ENCODE peak calls at places on chromosome 17, in four cellular contexts. G is IMR-90, E is K562, R is endothelial cell of umbilical vein. M is an unnamed sample. For H3K27me3 and H3K9me1, the result is how much of the 10 kb centered on the place peaks cover.

GRCh38 chr17:13143001-13143400 is 125.2 kb upstream of the ELAC2 start:
- DNase-seq in E (no peak), R (no peak), G (no peak), M (no peak)

GRCh38 chr17:36510636-36511035 is 24.0 kb downstream of the MYO19 start:
- DNase-seq in E (no peak), G (no peak), R (no peak), M (no peak)

GRCh38 chr17:27153005-27153404 is 140.9 kb upstream of the WSB1 start:
- DNase-seq in R (no peak), E (no peak), G (peak), M (no peak)

GRCh38 chr17:55296171-55296695 is 31.5 kb downstream of the HLF start:
- DNase-seq in R (no peak), G (no peak), E (no peak), M (no peak)

GRCh38 chr17:1762233-1762905 is 509 bp downstream of the SERPINF1 start:
- DNase-seq in G (peak), E (peak), R (no peak), M (no peak)

GRCh38 chr17:67050476-67051154 is 6.3 kb downstream of the CACNG1 start:
- DNase-seq in G (no peak), E (no peak), R (no peak), M (no peak)

GRCh38 chr17:19549746-19550623 is 16.3 kb downstream of the SLC47A1 start:
- DNase-seq in R (no peak), G (no peak), E (no peak), M (no peak)

GRCh38 chr17:45237686-45238085 is 16.0 kb downstream of the FMNL1 start:
- DNase-seq in R (no peak), G (no peak), E (no peak), M (no peak)

GRCh38 chr17:71398706-71399620 is 721.9 kb upstream of the SOX9 start:
- DNase-seq in E (no peak), R (no peak), G (no peak), M (no peak)

GRCh38 chr17:74779948-74780400 is 3.8 kb upstream of the NAT9 start:
- DNase-seq in R (no peak), G (no peak), E (no peak), M (no peak)

GRCh38 chr17:70047619-70048018 is 27.4 kb upstream of the KCNJ16 start:
- DNase-seq in E (no peak), R (peak), G (no peak), M (no peak)

GRCh38 chr17:13346081-13346533 is 255.6 kb downstream of the HS3ST3A1 start:
- DNase-seq in R (no peak), E (no peak), G (peak), M (peak)

GRCh38 chr17:45432405-45433113 is at the start of gene ARHGAP27:
- DNase-seq in E (peak), G (no peak), R (peak), M (no peak)

GRCh38 chr17:81037026-81037782 is 2.3 kb downstream of the BAIAP2 start:
- DNase-seq in E (no peak), G (no peak), R (no peak), M (no peak)

GRCh38 chr17:67542219-67543114 is 165.4 kb downstream of the PITPNC1 start:
- DNase-seq in G (no peak), E (no peak), R (no peak), M (no peak)

GRCh38 chr17:74452841-74453661 is 13.4 kb upstream of the CD300A start:
- DNase-seq in R (no peak), G (no peak), E (no peak), M (no peak)

GRCh38 chr17:48483471-48484131 is 47.2 kb downstream of the HOXB1 start:
- DNase-seq in R (no peak), G (peak), E (peak), M (peak)

GRCh38 chr17:16101440-16101839 is 101.8 kb downstream of the TTC19 start:
- DNase-seq in G (no peak), R (no peak), E (no peak), M (no peak)

GRCh38 chr17:5812590-5812989 is 228.3 kb upstream of the NLRP1 start:
- DNase-seq in E (no peak), G (no peak), R (no peak), M (no peak)

GRCh38 chr17:59611503-59611902 is 8.2 kb upstream of the CLTC start:
- DNase-seq in G (no peak), R (no peak), E (no peak), M (no peak)

GRCh38 chr17:19418312-19418992 is 7.4 kb downstream of the RNF112 start:
- DNase-seq in R (peak), E (no peak), G (peak), M (no peak)

GRCh38 chr17:69734656-69735055 is 320.2 kb downstream of the MAP2K6 start:
- DNase-seq in G (no peak), R (no peak), E (no peak), M (no peak)

GRCh38 chr17:68089881-68090280 is 54.3 kb downstream of the KPNA2 start:
- DNase-seq in E (no peak), G (peak), R (peak), M (no peak)

GRCh38 chr17:45123076-45123770 is 9.1 kb downstream of the PLCD3 start:
- DNase-seq in R (no peak), E (no peak), G (no peak), M (no peak)

GRCh38 chr17:1188812-1189211 is 9.0 kb upstream of the ABR start:
- DNase-seq in G (peak), E (no peak), R (peak), M (no peak)

GRCh38 chr17:45001310-45001709 is 33.2 kb upstream of the C1QL1 start:
- DNase-seq in G (no peak), R (no peak), E (no peak), M (no peak)

GRCh38 chr17:11871773-11872172 is 125.5 kb downstream of the ZNF18 start:
- DNase-seq in E (peak), R (no peak), G (no peak), M (no peak)

GRCh38 chr17:28072935-28073533 is 30.6 kb downstream of the NLK start:
- DNase-seq in G (no peak), E (no peak), R (no peak), M (no peak)

GRCh38 chr17:7363311-7363710 is 8.4 kb downstream of the TMEM95 start:
- DNase-seq in G (peak), E (no peak), R (no peak), M (no peak)

GRCh38 chr17:4304417-4305027 is 40.7 kb upstream of the ANKFY1 start:
- DNase-seq in R (peak), G (peak), E (peak), M (no peak)

GRCh38 chr17:4796550-4796915 is 569 bp downstream of the PSMB6 start:
- DNase-seq in E (peak), G (peak), R (peak), M (no peak)

GRCh38 chr17:82611140-82612058 is 36.8 kb downstream of the WDR45B start:
- DNase-seq in E (peak), R (no peak), G (peak), M (no peak)

GRCh38 chr17:62093188-62094155 is 28.4 kb upstream of the MED13 start:
- DNase-seq in R (peak), E (no peak), G (peak), M (peak)

GRCh38 chr17:20010099-20010863 is 1.1 kb downstream of the SPECC1 start:
- DNase-seq in E (peak), G (peak), R (peak), M (no peak)

GRCh38 chr17:49076575-49077384 is 55.8 kb upstream of the B4GALNT2 start:
- DNase-seq in G (peak), R (peak), E (no peak), M (no peak)

GRCh38 chr17:57440522-57441269 is 184.4 kb downstream of the MSI2 start:
- DNase-seq in R (peak), E (peak), G (peak), M (peak)
- TF ChIP-seq CTCF in R (peak), E (peak), G (peak), M (peak)

GRCh38 chr17:37744633-37744927 is 279 bp downstream of the HNF1B start:
- DNase-seq in R (no peak), G (no peak), E (no peak), M (no peak)

GRCh38 chr17:37742114-37742761 is 2.6 kb downstream of the HNF1B start:
- DNase-seq in R (peak), G (peak), E (no peak), M (no peak)

GRCh38 chr17:37742762-37743611 is 1.9 kb downstream of the HNF1B start:
- DNase-seq in R (no peak), E (no peak), G (no peak), M (no peak)

GRCh38 chr17:37743875-37744632 is 805 bp downstream of the HNF1B start:
- DNase-seq in E (no peak), R (no peak), G (no peak), M (no peak)

GRCh38 chr17:37743612-37743874 is 1.3 kb downstream of the HNF1B start:
- DNase-seq in R (no peak), E (no peak), G (no peak), M (no peak)
- H3K27me3 ChIP-seq in R (half or more), E (half or more), G (half or more), M (half or more)

DNA sequence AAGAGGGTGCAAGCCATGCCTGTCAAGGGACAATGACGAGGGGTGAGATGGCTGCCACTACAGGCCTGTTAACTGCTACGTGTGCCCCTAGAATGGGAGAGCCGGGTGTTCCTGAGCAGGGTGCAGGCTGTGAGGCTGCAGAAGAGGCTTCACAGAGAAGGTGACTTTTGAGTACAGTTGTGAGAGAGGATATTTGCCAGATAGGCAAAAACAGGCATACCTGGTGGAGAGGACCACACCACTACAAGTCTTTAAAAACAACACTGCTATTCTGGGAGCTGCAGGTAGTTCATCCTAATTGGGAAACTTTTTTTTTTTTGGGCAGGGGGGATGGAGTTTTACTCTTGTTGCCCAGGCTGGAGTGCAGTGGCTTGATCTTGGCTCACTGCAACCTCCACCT is 50.7 kb upstream of the ICAM2 start:
- DNase-seq in E (no peak), G (no peak), R (no peak), M (no peak)
- H3K9me1 ChIP-seq in E (under half), G (under half), R (under half), M (under half)

GRCh38 chr17:77722366-77722765 is 236.1 kb upstream of the TNRC6C start:
- DNase-seq in R (no peak), E (no peak), G (no peak), M (no peak)
- TF ChIP-seq CTCF in R (no peak), E (no peak), G (no peak), M (no peak)

DNA sequence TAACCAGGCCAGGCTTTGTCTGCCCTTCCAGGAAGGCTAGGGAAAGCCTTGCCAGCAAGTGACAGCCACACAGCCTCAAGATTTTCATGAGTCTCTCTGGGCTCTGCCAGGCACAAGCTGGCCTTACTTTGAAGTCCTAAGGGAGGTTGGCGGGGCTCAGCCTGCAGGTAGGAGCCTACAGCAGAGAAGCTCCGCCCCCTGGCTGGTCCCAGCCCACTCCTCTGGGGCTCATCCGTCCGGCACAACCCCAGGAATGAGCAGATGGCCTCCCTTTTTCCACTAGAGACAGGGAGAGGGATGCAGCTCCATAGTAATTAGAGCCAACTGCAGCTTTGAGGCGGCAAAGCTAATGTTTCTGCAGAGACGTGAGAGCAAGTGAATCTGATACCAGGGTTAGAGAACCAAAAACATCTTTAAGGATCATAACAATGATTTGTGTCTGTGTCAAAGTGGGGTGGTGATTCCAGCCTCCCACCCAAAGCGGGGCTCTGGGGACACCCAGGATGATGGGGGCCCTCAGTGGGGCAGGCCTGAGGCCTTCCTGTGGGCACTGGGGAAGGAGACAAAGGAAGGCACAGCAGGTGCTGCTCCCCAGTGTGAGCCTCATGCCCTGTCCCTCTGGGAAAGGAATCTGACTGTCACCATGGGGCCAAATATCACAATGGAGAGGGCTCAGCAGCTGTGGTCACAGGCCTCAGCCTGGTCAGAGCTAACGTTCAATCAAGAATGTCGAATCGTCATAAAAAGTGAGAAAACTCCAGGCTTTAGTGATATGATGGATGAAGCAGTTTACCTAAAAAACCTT is 61.5 kb downstream of the RBFOX3 start:
- DNase-seq in G (no peak), E (no peak), R (no peak), M (no peak)
- H3K27me3 ChIP-seq in G (under half), E (under half), R (under half), M (under half)

DNA sequence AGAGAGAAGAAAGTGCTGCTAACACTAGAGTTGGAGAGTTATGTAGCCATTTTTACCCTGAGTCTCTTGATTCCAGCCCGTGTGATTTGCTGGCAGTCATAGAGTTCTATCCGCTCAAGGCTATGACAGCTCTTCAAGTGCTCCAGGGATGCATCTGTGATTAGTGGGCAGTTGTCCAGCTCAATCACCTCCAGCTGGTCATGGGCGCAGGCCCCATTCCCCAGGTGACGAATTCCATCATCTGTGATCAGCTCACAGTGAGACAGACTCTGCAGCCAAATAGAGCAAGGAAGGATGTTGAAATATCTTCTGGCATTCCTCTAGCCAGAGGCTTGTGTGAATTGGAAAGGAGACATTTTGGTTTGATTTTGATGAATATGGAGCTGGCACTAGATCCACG is 38.4 kb upstream of the STAC2 start:
- DNase-seq in G (no peak), R (no peak), E (no peak), M (no peak)
- H3K9me1 ChIP-seq in G (under half), R (under half), E (under half), M (under half)

DNA sequence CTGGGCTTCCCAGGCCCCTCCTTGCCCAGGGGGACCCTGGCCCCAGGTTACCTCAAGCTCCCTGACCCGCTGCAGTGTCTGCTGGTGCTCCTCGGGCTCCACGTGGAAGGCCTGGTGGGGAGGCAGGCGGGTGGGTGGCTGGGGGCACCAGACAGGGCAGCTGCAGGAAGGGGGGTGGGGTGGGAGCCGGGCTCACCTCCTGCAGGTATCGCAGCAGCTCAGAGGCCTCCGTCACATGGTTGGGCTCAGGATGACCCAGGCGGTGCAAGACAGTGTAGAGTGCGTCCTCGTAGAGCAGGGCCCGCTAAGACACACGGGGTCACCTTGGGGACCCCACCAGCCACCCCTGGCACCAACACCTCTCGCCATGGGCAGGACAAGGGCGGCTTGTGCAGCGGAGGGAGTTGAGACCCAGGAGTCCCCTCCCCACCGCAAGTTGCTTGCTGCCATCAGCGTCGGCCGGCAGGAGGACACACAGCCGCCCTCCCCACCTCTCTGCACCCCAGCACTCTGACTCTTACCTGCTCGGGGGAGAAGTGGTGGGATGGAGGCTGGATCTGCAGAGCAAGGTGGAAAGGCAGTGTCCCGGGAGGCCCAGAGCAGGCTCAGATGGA is 1.1 kb downstream of the UNC13D start:
- DNase-seq in E (no peak), R (no peak), G (no peak), M (no peak)
- TF ChIP-seq CTCF in E (no peak), R (no peak), G (no peak), M (no peak)

GRCh38 chr17:46792071-46792470 is 26.4 kb downstream of the WNT3 start:
- DNase-seq in R (no peak), E (no peak), G (no peak), M (no peak)
- H3K27me3 ChIP-seq in R (under half), E (under half), G (half or more), M (under half)

M was measured in keratinocyte.